ENCODE peak calls at places on chromosomes 1 and 21, in ten cellular contexts. S is astrocyte of the cerebellum, E is astrocyte of the spinal cord, M is mucosa of descending colon, W is MM.1S, P is HFF-Myc, T is GM12864, D is left lung, N is lower leg skin, G is adrenal gland. A is an unnamed sample.

GRCh38 chr1:4512622-4513021 is 141.8 kb upstream of the AJAP1 start:
- DNase-seq in W (no peak), S (no peak), D (no peak), T (no peak), G (peak), E (no peak), P (no peak), N (no peak), M (peak), A (no peak)

GRCh38 chr1:201275266-201275666 is 8.0 kb upstream of the PKP1 start:
- DNase-seq in W (no peak), M (peak), T (no peak), D (no peak), N (peak), S (peak), G (peak), P (no peak), E (peak), A (peak)

GRCh38 chr1:151196292-151196800 is 2.0 kb upstream of the PIP5K1A start:
- DNase-seq in W (peak), E (peak), M (peak), T (peak), S (peak), D (no peak), P (peak), G (peak), N (peak), A (peak)

GRCh38 chr21:41933259-41934079 is 20.3 kb downstream of the C2CD2 start:
- DNase-seq in M (no peak), N (no peak), E (no peak), T (no peak), W (no peak), D (no peak), G (peak), P (no peak), S (no peak), A (no peak)

GRCh38 chr1:160375788-160376524 is 9.1 kb downstream of the NHLH1 start:
- DNase-seq in T (no peak), M (no peak), S (no peak), E (no peak), N (peak), D (no peak), W (no peak), G (no peak), P (no peak), A (no peak)

GRCh38 chr1:81135524-81135923 is 665.2 kb upstream of the ADGRL2 start:
- DNase-seq in S (no peak), N (no peak), E (no peak), M (no peak), G (no peak), T (no peak), D (no peak), W (no peak), P (no peak), A (no peak)

GRCh38 chr1:187096689-187097088 is 267.9 kb downstream of the PLA2G4A start:
- DNase-seq in T (no peak), W (no peak), G (peak), D (no peak), E (no peak), S (no peak), P (no peak), M (no peak), N (no peak), A (no peak)

GRCh38 chr1:221839794-221840395 is 98.0 kb upstream of the DUSP10 start:
- DNase-seq in P (no peak), T (peak), M (peak), D (no peak), G (peak), S (no peak), W (peak), E (peak), N (peak), A (peak)

GRCh38 chr1:203402609-203403337 is 51.9 kb upstream of the FMOD start:
- DNase-seq in N (no peak), P (peak), D (no peak), E (peak), M (no peak), T (no peak), S (no peak), G (peak), W (no peak), A (no peak)

GRCh38 chr1:31396633-31397351 is 16.2 kb upstream of the SERINC2 start:
- DNase-seq in D (no peak), S (no peak), N (no peak), W (no peak), G (no peak), T (no peak), P (peak), M (no peak), E (no peak), A (no peak)

GRCh38 chr1:235102993-235103411 is 25.6 kb downstream of the TOMM20 start:
- DNase-seq in P (no peak), M (peak), E (no peak), D (no peak), T (no peak), N (no peak), G (no peak), S (no peak), W (no peak), A (no peak)

GRCh38 chr1:58575831-58576726 is 973 bp downstream of the TACSTD2 start:
- DNase-seq in N (no peak), W (no peak), M (no peak), G (no peak), D (peak), P (no peak), S (no peak), E (no peak), T (no peak), A (peak)

GRCh38 chr1:192516776-192517297 is 58.7 kb upstream of the RGS1 start:
- DNase-seq in P (no peak), G (peak), D (no peak), W (peak), N (no peak), M (peak), T (peak), E (no peak), S (no peak), A (no peak)

GRCh38 chr1:236284291-236284711 is 2.5 kb upstream of the ERO1B start:
- DNase-seq in D (no peak), N (no peak), G (no peak), W (no peak), S (no peak), E (no peak), T (peak), M (no peak), P (no peak), A (no peak)

GRCh38 chr1:14421977-14422609 is 176.4 kb upstream of the KAZN start:
- DNase-seq in S (no peak), D (no peak), N (no peak), W (no peak), E (no peak), P (no peak), G (no peak), T (no peak), M (no peak), A (no peak)

GRCh38 chr1:152347116-152347728 is 12.6 kb downstream of the FLG2 start:
- DNase-seq in N (no peak), W (peak), E (peak), D (no peak), G (peak), P (peak), S (peak), T (peak), M (peak), A (no peak)

GRCh38 chr1:228361314-228362140 is 45.1 kb downstream of the TRIM11 start:
- DNase-seq in G (no peak), T (no peak), E (no peak), W (no peak), P (no peak), N (no peak), S (no peak), M (no peak), D (peak), A (no peak)

GRCh38 chr1:7956218-7957032 is 5.1 kb upstream of the PARK7 start:
- DNase-seq in D (no peak), S (no peak), G (no peak), T (no peak), E (peak), N (no peak), P (no peak), W (no peak), M (no peak), A (no peak)

GRCh38 chr1:21775985-21776562 is 6.9 kb downstream of the USP48 start:
- DNase-seq in D (no peak), E (peak), M (no peak), G (no peak), S (peak), P (no peak), N (no peak), W (no peak), T (no peak), A (no peak)

GRCh38 chr1:41718444-41719028 is 200.2 kb downstream of the HIVEP3 start:
- DNase-seq in N (no peak), W (no peak), P (no peak), G (no peak), D (no peak), M (no peak), E (no peak), S (no peak), T (no peak), A (no peak)

GRCh38 chr1:25774921-25775774 is 24.8 kb upstream of the SELENON start:
- DNase-seq in S (no peak), T (peak), P (no peak), M (no peak), W (no peak), N (no peak), G (no peak), D (no peak), E (no peak), A (no peak)

GRCh38 chr1:178620584-178621475 is 104.2 kb upstream of the RALGPS2 start:
- DNase-seq in M (no peak), G (no peak), T (no peak), E (no peak), W (no peak), N (no peak), S (no peak), P (no peak), D (no peak), A (no peak)
- TF ChIP-seq CTCF in M (no peak), G (no peak), T (no peak), E (no peak), W (no peak), N (no peak), S (no peak), P (no peak), D (no peak), A (no peak)

GRCh38 chr21:33948951-33949444 is 33.4 kb upstream of the ATP5PO start:
- DNase-seq in D (no peak), M (no peak), E (no peak), G (no peak), S (no peak), P (no peak), T (no peak), W (no peak), N (no peak), A (no peak)

GRCh38 chr21:33949516-33950424 is 34.2 kb upstream of the ATP5PO start:
- DNase-seq in E (no peak), G (no peak), S (no peak), N (no peak), P (no peak), W (peak), T (peak), M (no peak), D (no peak), A (no peak)

GRCh38 chr21:33950425-33951079 is 34.9 kb upstream of the ATP5PO start:
- DNase-seq in S (no peak), N (no peak), G (no peak), E (no peak), W (no peak), M (no peak), P (no peak), D (no peak), T (no peak), A (no peak)

GRCh38 chr21:33947451-33948095 is 32.0 kb upstream of the ATP5PO start:
- DNase-seq in E (peak), D (peak), W (peak), T (no peak), M (peak), P (peak), S (peak), N (peak), G (peak), A (peak)

DNA sequence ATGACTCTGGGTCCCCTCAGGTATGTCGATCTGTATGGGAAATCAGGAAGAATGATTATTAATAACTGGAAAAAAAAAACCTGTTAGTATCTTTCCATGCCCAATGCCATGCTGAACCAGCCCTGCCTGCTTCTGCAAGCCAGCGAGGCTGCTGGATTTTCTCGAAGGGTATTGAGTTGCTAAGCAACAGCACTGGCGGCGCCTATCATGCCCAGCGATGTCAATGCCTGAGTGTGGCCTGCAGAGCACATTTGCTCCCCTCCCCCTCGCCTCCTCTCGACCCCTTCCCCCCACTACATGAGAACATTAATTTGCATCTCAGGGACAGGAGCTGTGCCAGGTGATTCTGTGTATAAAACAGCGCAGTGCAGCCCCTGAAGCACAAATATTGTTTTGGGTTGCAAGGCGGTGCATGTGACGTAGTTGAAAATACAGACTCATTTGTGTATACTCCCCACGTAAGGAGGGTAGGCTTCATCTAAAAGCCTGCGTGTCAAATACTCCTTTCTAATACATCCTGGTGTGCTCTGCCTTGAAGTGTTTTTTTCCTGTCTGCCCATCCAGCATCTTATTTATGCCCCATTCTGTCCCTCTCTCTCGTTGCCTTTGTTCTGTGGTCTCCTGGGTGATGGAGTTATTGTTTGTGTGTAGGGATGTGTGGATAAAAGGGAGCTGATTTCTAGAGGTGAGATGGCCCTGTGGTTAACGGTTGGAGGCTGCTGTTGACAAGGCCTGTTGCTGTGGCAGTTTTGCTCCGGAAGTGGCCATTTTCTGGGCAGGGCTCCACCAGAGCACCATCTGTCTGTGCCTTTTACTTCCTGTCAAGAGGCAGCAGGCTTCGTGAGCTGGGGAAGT is 32.7 kb upstream of the ATP5PO start:
- DNase-seq in G (peak), M (peak), N (peak), P (peak), W (peak), D (peak), S (no peak), E (peak), T (peak), A (peak)
- H3K4me3 ChIP-seq in G (peak), M (no peak), N (no peak), P (peak), W (peak), D (no peak), S (peak), E (peak), T (peak), A (peak)

GRCh38 chr1:119841306-119841705 is 30.0 kb upstream of the REG4 start:
- DNase-seq in S (no peak), N (no peak), D (no peak), W (no peak), E (no peak), T (no peak), M (no peak), P (no peak), G (no peak), A (no peak)
- TF ChIP-seq CTCF in S (no peak), N (no peak), D (no peak), W (no peak), E (no peak), T (no peak), M (no peak), P (no peak), G (no peak), A (no peak)

GRCh38 chr1:224430511-224431113 is 4.0 kb downstream of the WDR26 start:
- DNase-seq in P (no peak), E (peak), D (no peak), G (peak), M (peak), N (no peak), W (peak), T (peak), S (peak), A (no peak)

GRCh38 chr1:224432141-224432540 is 2.5 kb downstream of the WDR26 start:
- DNase-seq in M (no peak), W (no peak), P (no peak), D (no peak), S (no peak), E (peak), G (no peak), T (no peak), N (no peak), A (no peak)

GRCh38 chr1:224433041-224433670 is 1.4 kb downstream of the WDR26 start:
- DNase-seq in M (peak), N (no peak), P (no peak), T (no peak), G (peak), E (peak), W (peak), S (no peak), D (peak), A (no peak)

GRCh38 chr1:224432672-224433040 is 1.9 kb downstream of the WDR26 start:
- DNase-seq in M (peak), T (no peak), W (peak), G (no peak), S (no peak), D (no peak), N (no peak), E (peak), P (no peak), A (no peak)

GRCh38 chr1:224431726-224432125 is 2.9 kb downstream of the WDR26 start:
- DNase-seq in E (no peak), W (no peak), D (no peak), P (no peak), T (no peak), N (no peak), S (no peak), M (no peak), G (no peak), A (no peak)
- H3K4me3 ChIP-seq in E (peak), W (peak), D (no peak), P (peak), T (peak), N (no peak), S (peak), M (no peak), G (peak), A (peak)

DNA sequence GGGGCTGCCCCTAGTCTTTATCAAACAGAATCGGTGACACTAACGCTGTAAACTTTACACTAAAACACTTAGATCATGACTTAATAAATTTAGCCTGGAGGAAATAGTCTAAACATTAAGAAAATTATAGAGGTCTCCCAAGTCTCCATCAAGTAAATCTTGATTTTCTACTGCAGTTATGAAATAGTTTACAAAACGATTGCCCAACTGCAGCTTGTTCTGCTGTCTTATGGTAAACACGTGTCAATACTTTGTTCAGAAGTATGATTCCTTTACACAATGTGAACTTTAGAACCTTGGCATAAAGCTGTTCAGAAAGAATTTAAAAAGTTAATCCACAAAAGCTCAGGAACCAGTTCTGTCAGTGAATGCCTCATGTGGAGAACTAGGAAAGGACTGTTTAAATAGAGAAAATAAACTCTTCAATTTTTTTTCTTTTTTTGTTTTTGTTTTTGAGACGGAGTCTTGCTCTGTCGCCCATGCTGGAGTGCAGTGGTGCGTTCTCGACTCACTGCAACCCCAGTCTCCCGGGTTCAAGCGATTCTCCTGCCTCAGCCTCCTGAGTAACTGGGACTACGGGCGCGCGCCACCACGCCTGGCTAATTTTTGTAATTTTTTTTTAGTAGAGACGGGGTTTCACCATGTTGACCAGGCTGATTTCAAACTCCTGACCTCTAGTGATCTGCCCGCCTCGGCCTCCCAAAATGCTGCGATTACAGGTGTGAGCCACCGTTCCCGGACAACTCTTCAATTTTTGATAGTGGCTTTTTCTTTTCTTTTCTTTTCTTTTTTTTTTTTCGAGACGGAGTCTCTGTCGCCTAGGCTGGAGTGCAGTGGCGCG is 1.6 kb downstream of the DDI2 start:
- DNase-seq in G (peak), M (peak), D (no peak), W (no peak), N (no peak), E (peak), S (no peak), P (no peak), T (no peak), A (no peak)
- TF ChIP-seq CTCF in G (no peak), M (no peak), D (no peak), W (no peak), N (no peak), E (no peak), S (no peak), P (no peak), T (no peak), A (no peak)

GRCh38 chr21:45542667-45543370 is 579 bp upstream of the SLC19A1 start:
- DNase-seq in E (no peak), P (no peak), W (no peak), D (peak), M (peak), S (no peak), T (no peak), N (peak), G (peak), A (peak)
- H3K4me3 ChIP-seq in E (peak), P (peak), W (peak), D (peak), M (peak), S (peak), T (peak), N (peak), G (peak), A (peak)

DNA sequence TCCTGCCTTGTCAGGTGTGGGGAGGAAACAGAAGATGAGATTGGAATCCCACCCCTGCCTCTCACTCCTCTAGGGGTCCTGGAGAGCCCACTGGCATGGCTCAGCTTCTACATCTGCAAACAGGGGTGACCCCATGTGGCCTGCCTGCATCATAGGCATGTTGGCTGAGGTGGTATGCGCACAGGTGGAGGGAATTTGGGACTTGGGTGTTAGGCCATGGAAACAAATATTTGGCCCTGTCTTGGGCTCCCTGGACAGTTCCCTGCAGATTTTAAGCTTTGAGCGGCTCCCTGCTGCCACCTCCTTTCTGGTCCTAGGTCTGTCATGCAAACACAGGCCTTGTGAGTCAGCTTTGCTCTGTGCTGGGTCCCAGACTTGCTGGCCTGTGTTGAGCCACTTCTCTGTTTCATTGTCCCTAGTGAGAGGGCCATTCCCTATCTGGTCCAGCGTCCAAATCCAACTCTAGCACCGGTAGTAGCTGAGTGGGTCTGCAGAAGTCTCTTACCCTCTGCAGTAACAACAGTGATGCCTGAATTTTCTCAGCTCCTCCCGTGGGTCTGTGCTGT is 5.9 kb downstream of the TTC22 start:
- DNase-seq in N (no peak), T (no peak), P (no peak), E (no peak), G (no peak), S (no peak), W (no peak), M (no peak), D (no peak), A (no peak)
- TF ChIP-seq CTCF in N (no peak), T (no peak), P (no peak), E (no peak), G (no peak), S (no peak), W (no peak), M (no peak), D (no peak), A (no peak)